ENCODE peak calls at places on chromosomes 2 and 18, in four cellular contexts. K is HepG2, F is K562, D is HCT116. L is an unnamed sample.

GRCh38 chr2:64380853-64381527 is 73.0 kb upstream of the LGALSL start:
- DNase-seq in K (no peak), F (no peak), D (no peak), L (no peak)

GRCh38 chr2:1431886-1432400 is 18.7 kb downstream of the TPO start:
- DNase-seq in K (no peak), F (no peak), D (no peak), L (no peak)

GRCh38 chr18:56085561-56085960 is 497.6 kb upstream of the TCF4 start:
- DNase-seq in K (no peak), F (no peak), D (no peak), L (no peak)

GRCh38 chr2:136310005-136310495 is 192.1 kb upstream of the CXCR4 start:
- DNase-seq in K (no peak), F (no peak), D (no peak), L (no peak)

GRCh38 chr18:74774486-74774885 is 176.8 kb downstream of the ZNF407 start:
- DNase-seq in K (no peak), F (no peak), D (no peak), L (no peak)

GRCh38 chr2:124316875-124317605 is 292.0 kb downstream of the CNTNAP5 start:
- DNase-seq in K (no peak), F (no peak), D (no peak), L (no peak)

GRCh38 chr2:167212054-167212648 is 323.9 kb downstream of the XIRP2 start:
- DNase-seq in K (peak; percentile 50), F (peak; percentile 7), D (peak; percentile 10), L (peak; percentile 40)

GRCh38 chr2:134668821-134669220 is 50.0 kb downstream of the TMEM163 start:
- DNase-seq in K (no peak), F (no peak), D (no peak), L (no peak)

GRCh38 chr18:67310826-67311225 is 205.7 kb downstream of the DSEL start:
- DNase-seq in K (no peak), F (no peak), D (no peak), L (no peak)

GRCh38 chr2:237923507-237924163 is 43.2 kb upstream of the UBE2F start:
- DNase-seq in K (peak; percentile 47), F (peak; percentile 92), D (peak; percentile 29), L (peak; percentile 58)

GRCh38 chr2:45891719-45892118 is 240.2 kb downstream of the PRKCE start:
- DNase-seq in K (no peak), F (no peak), D (no peak), L (no peak)

GRCh38 chr2:171161425-171162289 is 964 bp upstream of the TLK1 start:
- DNase-seq in K (no peak), F (peak; percentile 32), D (no peak), L (no peak)

GRCh38 chr2:239855863-239856587 is 169.1 kb downstream of the NDUFA10 start:
- DNase-seq in K (no peak), F (no peak), D (no peak), L (no peak)

GRCh38 chr2:24228470-24228869 is 53.6 kb downstream of the FAM228A start:
- DNase-seq in K (peak; percentile 35), F (no peak), D (no peak), L (no peak)

GRCh38 chr2:226017107-226017506 is 617.6 kb downstream of the NYAP2 start:
- DNase-seq in K (no peak), F (no peak), D (no peak), L (no peak)

GRCh38 chr18:29012364-29012763 is 835.4 kb upstream of the CDH2 start:
- DNase-seq in K (no peak), F (no peak), D (no peak), L (no peak)

GRCh38 chr18:51330148-51330547 is 132.7 kb upstream of the MEX3C start:
- DNase-seq in K (no peak), F (no peak), D (no peak), L (no peak)

GRCh38 chr2:130165293-130166016 is 15.9 kb downstream of the SMPD4 start:
- DNase-seq in K (no peak), F (no peak), D (no peak), L (no peak)

GRCh38 chr2:72427022-72427861 is 279.6 kb upstream of the CYP26B1 start:
- DNase-seq in K (no peak), F (no peak), D (no peak), L (no peak)

GRCh38 chr2:147025611-147026010 is 819.2 kb upstream of the ACVR2A start:
- DNase-seq in K (no peak), F (no peak), D (no peak), L (no peak)

GRCh38 chr2:158772306-158773078 is 22.6 kb upstream of the DAPL1 start:
- DNase-seq in K (no peak), F (no peak), D (no peak), L (no peak)

GRCh38 chr18:21602302-21602592 is 1.7 kb upstream of the ESCO1 start:
- DNase-seq in K (no peak), F (no peak), D (no peak), L (no peak)

GRCh38 chr2:219298759-219299371 is 10.3 kb downstream of the PTPRN start:
- DNase-seq in K (peak; percentile 68), F (peak; percentile 85), D (peak; percentile 60), L (peak; percentile 83)

GRCh38 chr2:110872521-110872920 is 140.1 kb downstream of the ACOXL start:
- DNase-seq in K (no peak), F (no peak), D (no peak), L (no peak)

GRCh38 chr18:11963991-11964484 is 17.3 kb upstream of the IMPA2 start:
- DNase-seq in K (no peak), F (peak; percentile 38), D (no peak), L (no peak)

GRCh38 chr2:237157551-237158102 is 71.9 kb downstream of the COPS8 start:
- DNase-seq in K (no peak), F (no peak), D (no peak), L (no peak)

GRCh38 chr2:105732096-105732495 is 12.6 kb upstream of the NCK2 start:
- DNase-seq in K (no peak), F (no peak), D (no peak), L (no peak)

GRCh38 chr2:72949045-72949444 is 31.7 kb downstream of the EMX1 start:
- DNase-seq in K (no peak), F (no peak), D (no peak), L (no peak)

GRCh38 chr18:9249254-9249653 is 85.3 kb upstream of the TWSG1 start:
- DNase-seq in K (no peak), F (no peak), D (no peak), L (no peak)

GRCh38 chr18:79332601-79333000 is 63.1 kb upstream of the NFATC1 start:
- DNase-seq in K (no peak), F (no peak), D (no peak), L (no peak)

GRCh38 chr18:34033968-34034367 is 190.7 kb downstream of the NOL4 start:
- DNase-seq in K (no peak), F (no peak), D (no peak), L (no peak)

GRCh38 chr2:30363406-30363805 is 83.6 kb upstream of the LCLAT1 start:
- DNase-seq in K (no peak), F (no peak), D (no peak), L (no peak)

GRCh38 chr2:17518212-17519154 is at the start of gene RAD51AP2:
- DNase-seq in K (peak; percentile 60), F (peak; percentile 91), D (peak; percentile 75), L (peak; percentile 76)

GRCh38 chr2:17515652-17516051 is 2.6 kb downstream of the RAD51AP2 start:
- DNase-seq in K (no peak), F (no peak), D (no peak), L (no peak)

GRCh38 chr2:17520761-17521160 is 2.5 kb upstream of the RAD51AP2 start:
- DNase-seq in K (no peak), F (no peak), D (no peak), L (no peak)

GRCh38 chr2:17521621-17522020 is 3.4 kb upstream of the RAD51AP2 start:
- DNase-seq in K (no peak), F (no peak), D (no peak), L (no peak)

DNA sequence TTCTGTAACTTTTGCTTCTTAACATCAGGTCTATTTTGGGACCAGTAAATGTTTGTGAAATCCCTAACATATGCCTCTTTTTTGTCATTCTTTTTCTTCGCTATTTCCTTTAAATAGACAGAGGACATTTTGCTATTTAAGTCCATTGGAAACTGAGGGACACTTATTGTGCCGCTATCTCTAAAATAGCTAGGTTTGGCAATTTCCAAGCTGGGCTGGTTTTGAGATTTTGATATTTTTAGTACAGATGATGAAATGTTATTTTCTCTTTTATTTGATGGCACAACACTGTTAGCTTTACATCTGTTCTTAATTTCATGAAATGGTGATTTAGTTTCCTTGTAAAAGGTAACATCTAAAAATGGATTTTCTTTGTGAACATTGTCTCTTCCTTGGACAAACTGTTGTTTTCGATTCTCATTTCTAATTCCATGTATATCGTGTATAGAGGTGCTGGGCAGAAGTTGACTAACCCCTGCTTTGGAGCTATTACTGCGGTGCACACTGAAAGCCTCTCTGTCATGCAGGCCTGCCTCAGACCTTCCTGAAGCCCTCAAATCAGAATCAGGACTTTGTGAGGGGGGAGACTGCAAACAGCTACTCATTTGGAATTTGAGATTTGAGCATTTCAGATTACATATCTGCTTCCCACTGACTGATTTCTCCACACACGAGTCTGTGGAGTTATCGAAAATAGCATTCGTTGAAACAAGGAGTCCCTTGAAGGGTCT is 594 bp downstream of the RAD51AP2 start:
- DNase-seq in K (no peak), F (peak; percentile 32), D (no peak), L (no peak)
- H3K4me3 ChIP-seq in K (peak overlapping the region; percentile 48), F (peak overlapping the region; percentile 45), D (peak overlapping the region; percentile 43), L (peak overlapping the region; percentile 26)

GRCh38 chr2:28754321-28754720 is 2.7 kb downstream of the PPP1CB start:
- DNase-seq in K (no peak), F (peak; percentile 39), D (no peak), L (no peak)
- H3K4me1 ChIP-seq in K (peaks cover 50% of the 10 kb centered on the region), F (peaks cover 3% of the 10 kb centered on the region), D (peaks cover 19% of the 10 kb centered on the region), L (no peaks in the 10 kb centered on the region)

DNA sequence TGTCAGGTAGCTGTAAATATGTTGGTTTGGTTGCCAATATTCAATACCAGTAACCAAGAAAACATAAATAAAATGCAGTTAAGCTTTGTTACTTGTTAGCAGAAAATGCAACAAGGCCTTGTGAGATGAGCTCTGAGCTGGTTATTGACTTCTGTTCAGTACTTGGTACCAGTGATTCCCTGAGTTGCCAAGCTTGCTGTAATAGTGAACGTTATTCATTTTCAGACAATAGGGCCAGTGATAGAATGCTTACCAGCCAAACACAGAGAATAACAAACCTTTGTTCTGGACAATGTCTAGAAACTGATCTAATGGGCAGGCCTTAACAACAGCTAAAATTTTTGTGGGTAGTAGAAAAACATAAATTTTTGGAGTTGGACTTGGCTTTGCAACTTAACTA is 29.5 kb downstream of the RASGRP3 start:
- DNase-seq in K (no peak), F (no peak), D (no peak), L (no peak)
- TF ChIP-seq ZNF274 in K (no peak), F (no peak), D (no peak), L (no peak)

DNA sequence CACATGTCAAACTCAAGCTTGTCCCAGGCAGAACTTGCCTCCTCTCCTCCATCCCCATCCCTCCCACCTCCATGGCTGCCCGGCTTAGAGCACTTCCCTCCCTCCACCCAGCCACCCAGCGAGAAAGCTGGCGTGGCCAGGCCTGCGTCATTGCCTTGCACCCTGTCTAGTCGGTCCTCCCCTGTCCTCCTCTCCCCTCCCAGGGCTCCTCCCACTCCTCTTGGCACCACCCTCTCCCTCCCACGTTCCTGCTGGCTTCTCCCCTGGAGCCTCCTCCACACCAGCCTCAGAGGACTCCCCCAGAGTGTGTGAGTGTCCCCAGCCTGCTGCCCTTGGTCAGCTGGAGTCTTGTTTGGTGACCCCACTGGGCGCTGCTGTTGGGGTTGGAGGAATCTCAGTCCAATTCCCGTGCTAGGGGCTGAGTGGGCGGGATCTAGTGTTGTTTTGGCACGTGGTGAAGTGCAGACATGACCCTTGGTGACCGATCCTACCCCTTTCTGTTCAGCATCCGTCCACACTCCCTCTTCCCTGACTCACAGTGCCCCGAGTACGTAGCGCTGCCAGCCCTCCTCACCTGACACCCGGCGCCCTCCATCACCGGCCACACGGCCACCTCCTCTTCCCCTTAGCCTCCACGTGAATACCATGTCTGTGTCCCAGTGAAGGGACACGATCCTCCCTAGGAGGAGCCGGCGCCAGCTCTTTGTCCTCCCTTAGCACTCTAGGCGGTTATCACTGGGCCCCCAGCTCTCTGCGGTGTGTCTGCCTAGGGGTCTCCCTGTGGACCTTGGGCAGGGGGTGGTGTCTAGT is 41.4 kb downstream of the ATP6V1C2 start:
- DNase-seq in K (no peak), F (peak; percentile 76), D (peak; percentile 8), L (no peak)
- H3K4me3 ChIP-seq in K (peak overlapping the region; percentile 19), F (no peak overlapping the region), D (no peak overlapping the region), L (no peak overlapping the region)

L was measured in NT2/D1.